ENCODE peak calls at places on chromosome 14, in eight cellular contexts. Y is CD8-positive, alpha-beta memory T cell; O is tibial nerve; R is psoas muscle; W is PC-9; G is heart left ventricle; P is sigmoid colon; N is HCT116. I is an unnamed sample.

GRCh38 chr14:22276913-22277816 is 311.9 kb downstream of the DAD1 start:
- DNase-seq in P (no peak), O (no peak), Y (no peak), G (no peak), R (no peak), W (no peak), N (peak; percentile 12), I (no peak)

GRCh38 chr14:103803661-103804060 is 43.7 kb downstream of the PPP1R13B start:
- DNase-seq in N (no peak), R (no peak), Y (no peak), W (no peak), P (no peak), O (no peak), G (no peak), I (no peak)

GRCh38 chr14:49888293-49888692 is 4.6 kb upstream of the ARF6 start:
- DNase-seq in N (no peak), G (no peak), R (no peak), O (no peak), W (no peak), P (no peak), Y (no peak), I (no peak)

GRCh38 chr14:52703225-52703624 is 3.8 kb upstream of the PSMC6 start:
- DNase-seq in P (no peak), Y (no peak), R (peak; percentile 26), N (no peak), W (peak; percentile 29), O (no peak), G (no peak), I (no peak)

GRCh38 chr14:90587918-90588317 is 191.1 kb downstream of the CALM1 start:
- DNase-seq in P (no peak), R (peak; percentile 72), G (no peak), N (no peak), O (no peak), W (no peak), Y (no peak), I (no peak)

GRCh38 chr14:49982522-49982951 is 89.7 kb downstream of the ARF6 start:
- DNase-seq in R (peak; percentile 27), N (no peak), G (no peak), Y (no peak), W (no peak), O (no peak), P (no peak), I (peak; percentile 49)

GRCh38 chr14:50366115-50366514 is 30.6 kb downstream of the CDKL1 start:
- DNase-seq in P (no peak), N (no peak), Y (no peak), O (no peak), W (no peak), R (no peak), G (no peak), I (no peak)

GRCh38 chr14:63178912-63179311 is 25.3 kb upstream of the RHOJ start:
- DNase-seq in R (no peak), N (no peak), Y (no peak), O (no peak), P (no peak), G (no peak), W (peak; percentile 68), I (no peak)

GRCh38 chr14:26960049-26960688 is 362.3 kb upstream of the NOVA1 start:
- DNase-seq in Y (no peak), O (no peak), G (no peak), R (no peak), W (no peak), N (no peak), P (no peak), I (no peak)

GRCh38 chr14:82724296-82724695 is 1190.6 kb upstream of the SEL1L start:
- DNase-seq in P (no peak), O (no peak), W (no peak), R (no peak), G (no peak), Y (no peak), N (no peak), I (no peak)

GRCh38 chr14:90137807-90138206 is 76.0 kb downstream of the KCNK13 start:
- DNase-seq in W (no peak), G (no peak), P (no peak), N (no peak), R (no peak), Y (no peak), O (no peak), I (no peak)

GRCh38 chr14:101226265-101226602 is 322.7 kb upstream of the RTL1 start:
- DNase-seq in G (no peak), R (no peak), W (no peak), P (no peak), N (no peak), O (no peak), Y (no peak), I (no peak)

GRCh38 chr14:77203611-77204456 is 22.2 kb downstream of the TMEM63C start:
- DNase-seq in G (no peak), P (no peak), N (no peak), R (no peak), O (no peak), Y (no peak), W (no peak), I (no peak)

GRCh38 chr14:105864116-105864515 is 337.7 kb downstream of the TMEM121 start:
- DNase-seq in R (no peak), P (peak; percentile 52), Y (peak; percentile 42), N (no peak), W (no peak), O (peak; percentile 4), G (no peak), I (no peak)

GRCh38 chr14:78700236-78700635 is 530.1 kb downstream of the NRXN3 start:
- DNase-seq in O (no peak), G (no peak), Y (no peak), P (no peak), W (no peak), R (no peak), N (no peak), I (no peak)

GRCh38 chr14:78704965-78705364 is 534.8 kb downstream of the NRXN3 start:
- DNase-seq in N (no peak), P (no peak), R (no peak), G (no peak), Y (no peak), W (no peak), O (no peak), I (no peak)

GRCh38 chr14:78697341-78697740 is 527.2 kb downstream of the NRXN3 start:
- DNase-seq in P (no peak), Y (no peak), W (no peak), R (no peak), N (peak; percentile 3), O (no peak), G (no peak), I (no peak)

GRCh38 chr14:78698991-78699390 is 528.8 kb downstream of the NRXN3 start:
- DNase-seq in W (no peak), O (no peak), P (no peak), R (no peak), Y (no peak), G (no peak), N (no peak), I (no peak)

GRCh38 chr14:78701246-78701645 is 531.1 kb downstream of the NRXN3 start:
- DNase-seq in R (no peak), W (no peak), P (no peak), G (no peak), Y (no peak), O (no peak), N (no peak), I (no peak)
- H3K4me1 ChIP-seq in R (no peaks in the 10 kb centered on the region), W (no peaks in the 10 kb centered on the region), P (no peaks in the 10 kb centered on the region), G (no peaks in the 10 kb centered on the region), Y (no peaks in the 10 kb centered on the region), O (no peaks in the 10 kb centered on the region), N (no peaks in the 10 kb centered on the region), I (no peaks in the 10 kb centered on the region)

DNA sequence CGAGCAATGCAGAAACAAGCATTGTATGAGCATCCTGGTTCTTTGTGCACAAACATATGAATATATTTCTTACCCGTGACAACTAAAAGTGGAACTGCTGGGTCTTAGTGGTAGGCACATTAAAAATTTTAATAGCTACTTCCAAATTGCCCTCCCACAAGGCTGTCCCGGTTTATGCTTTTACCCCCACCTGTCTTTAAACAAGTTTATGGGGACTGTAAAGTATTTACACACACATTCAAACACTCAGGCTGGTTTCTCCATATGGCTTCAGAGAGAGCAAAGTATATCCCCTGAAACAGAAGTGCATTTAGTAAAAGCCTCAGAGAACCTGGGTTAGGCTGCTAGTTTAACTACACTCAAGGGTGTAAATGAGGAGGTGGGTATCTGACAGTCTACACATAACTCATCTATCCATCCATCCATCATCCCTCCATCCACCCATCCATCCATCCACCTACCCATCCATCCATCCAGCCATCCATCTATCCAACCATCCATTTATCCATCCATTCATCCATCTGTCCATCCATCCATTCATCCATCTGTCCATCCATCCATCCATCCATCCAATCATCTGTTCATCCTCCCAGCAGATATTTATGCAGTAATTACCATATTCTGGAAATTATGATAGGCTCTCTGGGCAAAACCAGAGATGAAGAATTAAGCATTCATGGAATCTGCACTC is 75.7 kb upstream of the DICER1 start:
- DNase-seq in W (no peak), R (no peak), O (no peak), N (no peak), G (no peak), Y (no peak), P (no peak), I (no peak)
- H3K4me1 ChIP-seq in W (peaks cover 10% of the 10 kb centered on the region), R (no peaks in the 10 kb centered on the region), O (peaks cover 90% of the 10 kb centered on the region), N (no peaks in the 10 kb centered on the region), G (peaks cover 52% of the 10 kb centered on the region), Y (no peaks in the 10 kb centered on the region), P (no peaks in the 10 kb centered on the region), I (no peaks in the 10 kb centered on the region)

DNA sequence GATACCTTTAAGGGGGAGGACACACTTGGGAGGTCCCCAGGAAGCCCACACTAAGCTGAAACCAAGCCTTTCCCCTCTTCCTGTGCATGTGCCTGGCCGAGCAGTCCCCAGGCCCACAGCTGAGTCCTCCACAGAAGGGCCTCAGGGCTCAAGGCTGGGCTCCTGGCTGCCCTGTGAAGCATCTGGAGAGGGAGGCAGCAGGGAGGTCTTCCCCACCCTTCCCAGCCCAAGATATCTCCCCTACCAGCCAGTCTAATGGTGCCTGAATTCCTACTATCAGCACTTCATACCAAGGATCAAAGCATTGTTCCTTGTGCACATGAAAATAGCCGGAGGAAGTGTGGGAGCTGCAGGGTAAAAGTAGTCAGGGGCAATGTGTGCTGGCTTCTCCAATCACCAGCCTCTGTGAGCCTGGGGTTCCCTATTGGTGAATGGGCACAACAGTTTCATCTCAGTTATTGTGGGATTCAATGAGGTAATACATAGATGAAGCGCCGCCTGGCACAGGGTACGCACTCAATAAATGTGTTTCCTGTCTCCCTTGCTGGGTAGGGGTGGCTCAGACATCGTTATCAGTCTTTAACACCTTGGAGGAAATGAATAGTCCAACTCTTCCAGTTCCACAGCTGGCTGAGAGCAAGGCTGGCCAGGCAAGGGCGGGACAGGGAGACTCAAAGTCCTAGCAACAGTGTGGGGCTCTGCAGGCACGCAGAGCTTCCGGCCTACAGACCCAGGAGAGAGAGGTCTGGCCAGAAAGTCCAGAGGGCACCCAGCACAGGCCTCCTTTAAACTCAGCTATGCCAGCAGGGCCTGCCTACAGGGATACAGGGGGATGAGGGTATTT is 39.1 kb upstream of the PNMA1 start:
- DNase-seq in R (no peak), O (no peak), Y (peak; percentile 65), G (peak; percentile 75), W (peak; percentile 67), N (no peak), P (peak; percentile 81), I (no peak)
- H3K4me1 ChIP-seq in R (peaks cover 100% of the 10 kb centered on the region), O (peaks cover 100% of the 10 kb centered on the region), Y (peaks cover 98% of the 10 kb centered on the region), G (peaks cover 100% of the 10 kb centered on the region), W (peaks cover 81% of the 10 kb centered on the region), N (peaks cover 45% of the 10 kb centered on the region), P (peaks cover 100% of the 10 kb centered on the region), I (peaks cover 93% of the 10 kb centered on the region)

DNA sequence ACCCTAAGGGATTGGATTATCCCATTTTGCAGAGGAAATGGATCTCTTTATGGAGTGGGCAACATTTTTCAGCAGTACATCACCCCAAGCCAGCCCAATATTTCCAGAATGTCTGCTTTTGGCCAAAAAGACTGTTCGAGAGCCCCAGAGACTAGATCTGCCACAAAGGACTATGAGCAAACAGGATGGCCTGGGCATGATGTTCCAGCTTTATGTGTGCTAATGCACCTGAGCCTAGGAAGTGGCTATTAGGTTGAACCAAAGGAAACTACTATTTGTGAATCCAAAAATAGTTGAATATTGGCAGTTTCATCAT is 14.8 kb upstream of the PNMA1 start:
- DNase-seq in N (no peak), G (no peak), Y (no peak), R (no peak), O (no peak), W (no peak), P (no peak), I (no peak)
- H3K4me1 ChIP-seq in N (peaks cover 3% of the 10 kb centered on the region), G (peaks cover 77% of the 10 kb centered on the region), Y (peaks cover 9% of the 10 kb centered on the region), R (peaks cover 64% of the 10 kb centered on the region), O (peaks cover 85% of the 10 kb centered on the region), W (peaks cover 55% of the 10 kb centered on the region), P (peaks cover 81% of the 10 kb centered on the region), I (no peaks in the 10 kb centered on the region)